ENCODE peak calls at places on chromosome 3, in six cellular contexts. J is stimulated activated CD8-positive, alpha-beta memory T cell treated with anti-CD3 and anti-CD28 coated beads, Interleukin-4, amount 100 ng/mL, for 48 hours; N is activated CD8-positive, alpha-beta T cell treated with anti-CD3 and anti-CD28 coated beads for 36 hours; K is neuronal stem cell; W is fibroblast of the aortic adventitia; O is choroid plexus epithelial cell. Q is an unnamed sample.

GRCh38 chr3:104316118-104316517 is 1050.6 kb upstream of the ALCAM start:
- DNase-seq in K (no peak), N (no peak), W (peak), O (peak), J (no peak), Q (no peak)

GRCh38 chr3:41405466-41405865 is 206.2 kb downstream of the CTNNB1 start:
- DNase-seq in O (peak), N (no peak), W (no peak), J (no peak), K (no peak), Q (no peak)

GRCh38 chr3:140456974-140457373 is 220.9 kb upstream of the TRIM42 start:
- DNase-seq in K (no peak), N (no peak), J (no peak), O (no peak), W (no peak), Q (no peak)

GRCh38 chr3:56064684-56065083 is 403.6 kb downstream of the ERC2 start:
- DNase-seq in J (no peak), N (no peak), O (no peak), W (no peak), K (no peak), Q (no peak)

GRCh38 chr3:69118555-69118954 is 3.8 kb downstream of the LMOD3 start:
- DNase-seq in O (no peak), J (no peak), N (no peak), W (no peak), K (no peak), Q (no peak)

GRCh38 chr3:75294124-75294523 is 370.0 kb upstream of the FRG2C start:
- DNase-seq in W (peak), J (no peak), N (peak), O (peak), K (peak), Q (no peak)

GRCh38 chr3:100590114-100590839 is 19.1 kb upstream of the ADGRG7 start:
- DNase-seq in N (peak), K (peak), W (peak), O (peak), J (peak), Q (peak)

GRCh38 chr3:30548605-30549004 is 57.8 kb upstream of the TGFBR2 start:
- DNase-seq in O (peak), N (peak), J (peak), K (no peak), W (no peak), Q (no peak)

GRCh38 chr3:136858381-136858780 is 3.6 kb upstream of the NCK1 start:
- DNase-seq in O (no peak), W (no peak), K (no peak), J (no peak), N (no peak), Q (no peak)

GRCh38 chr3:189300345-189300744 is 128.6 kb downstream of the TPRG1 start:
- DNase-seq in N (no peak), K (no peak), W (no peak), O (no peak), J (no peak), Q (no peak)

GRCh38 chr3:27392950-27393679 is 23.9 kb upstream of the NEK10 start:
- DNase-seq in N (no peak), W (no peak), J (no peak), K (no peak), O (no peak), Q (no peak)